ENCODE peak calls at places on chromosomes 12 and 14, in five cellular contexts. One of them, this sample, is unnamed.
A peak's percentile ranks its signal among the peaks of the same experiment; 100 is the strongest.

GRCh38 chr14:70027785-70028428 is 148.7 kb downstream of the SMOC1 start:
- DNase-seq in cardiac fibroblast: peak; percentile 56
- DNase-seq in non-pigmented ciliary epithelial cell: no peak
- DNase-seq in RCC 7860: peak; percentile 11
- DNase-seq in SW 1271: no peak
- DNase-seq in this sample: peak; percentile 2

GRCh38 chr14:63988579-63988978 is 135.8 kb downstream of the SYNE2 start:
- DNase-seq in non-pigmented ciliary epithelial cell: no peak
- DNase-seq in SW 1271: no peak
- DNase-seq in cardiac fibroblast: no peak
- DNase-seq in RCC 7860: no peak
- DNase-seq in this sample: no peak

GRCh38 chr12:125330645-125331341 is 265.6 kb downstream of the AACS start:
- DNase-seq in cardiac fibroblast: peak; percentile 37
- DNase-seq in RCC 7860: no peak
- DNase-seq in SW 1271: no peak
- DNase-seq in non-pigmented ciliary epithelial cell: no peak
- DNase-seq in this sample: no peak

GRCh38 chr12:4562034-4562657 is at the start of gene DYRK4:
- DNase-seq in SW 1271: no peak
- DNase-seq in non-pigmented ciliary epithelial cell: no peak
- DNase-seq in RCC 7860: no peak
- DNase-seq in cardiac fibroblast: peak; percentile 82
- DNase-seq in this sample: no peak

GRCh38 chr12:52082988-52083637 is 3.6 kb downstream of the SMIM41 start:
- DNase-seq in RCC 7860: no peak
- DNase-seq in non-pigmented ciliary epithelial cell: no peak
- DNase-seq in SW 1271: no peak
- DNase-seq in cardiac fibroblast: peak; percentile 70
- DNase-seq in this sample: no peak

GRCh38 chr12:68915055-68915454 is 17.9 kb downstream of the CPM start:
- DNase-seq in RCC 7860: peak; percentile 37
- DNase-seq in SW 1271: no peak
- DNase-seq in cardiac fibroblast: peak; percentile 84
- DNase-seq in non-pigmented ciliary epithelial cell: peak; percentile 82
- DNase-seq in this sample: peak; percentile 86

GRCh38 chr12:110809149-110809548 is 37.6 kb upstream of the CCDC63 start:
- DNase-seq in RCC 7860: no peak
- DNase-seq in SW 1271: no peak
- DNase-seq in cardiac fibroblast: no peak
- DNase-seq in non-pigmented ciliary epithelial cell: no peak
- DNase-seq in this sample: no peak

GRCh38 chr14:78254911-78255431 is 84.8 kb downstream of the NRXN3 start:
- DNase-seq in cardiac fibroblast: peak; percentile 4
- DNase-seq in non-pigmented ciliary epithelial cell: no peak
- DNase-seq in SW 1271: no peak
- DNase-seq in RCC 7860: peak; percentile 92
- DNase-seq in this sample: no peak

GRCh38 chr12:2462087-2462486 is 332.7 kb upstream of the FKBP4 start:
- DNase-seq in non-pigmented ciliary epithelial cell: no peak
- DNase-seq in RCC 7860: no peak
- DNase-seq in cardiac fibroblast: no peak
- DNase-seq in SW 1271: no peak
- DNase-seq in this sample: no peak

GRCh38 chr14:102544745-102545460 is 35.3 kb upstream of the ANKRD9 start:
- DNase-seq in SW 1271: no peak
- DNase-seq in non-pigmented ciliary epithelial cell: no peak
- DNase-seq in RCC 7860: no peak
- DNase-seq in cardiac fibroblast: no peak
- DNase-seq in this sample: no peak

GRCh38 chr12:51281202-51281924 is 11.1 kb upstream of the SMAGP start:
- DNase-seq in non-pigmented ciliary epithelial cell: peak; percentile 43
- DNase-seq in RCC 7860: no peak
- DNase-seq in cardiac fibroblast: peak; percentile 57
- DNase-seq in SW 1271: no peak
- DNase-seq in this sample: peak; percentile 31

GRCh38 chr14:72947366-72948160 is 21.3 kb downstream of the DCAF4 start:
- DNase-seq in SW 1271: no peak
- DNase-seq in non-pigmented ciliary epithelial cell: no peak
- DNase-seq in RCC 7860: no peak
- DNase-seq in cardiac fibroblast: no peak
- DNase-seq in this sample: no peak

GRCh38 chr12:130161261-130162231 is 718 bp upstream of the FZD10 start:
- DNase-seq in SW 1271: no peak
- DNase-seq in RCC 7860: no peak
- DNase-seq in cardiac fibroblast: no peak
- DNase-seq in non-pigmented ciliary epithelial cell: no peak
- DNase-seq in this sample: no peak

GRCh38 chr14:63759454-63759853 is 31.6 kb upstream of the SGPP1 start:
- DNase-seq in non-pigmented ciliary epithelial cell: no peak
- DNase-seq in RCC 7860: no peak
- DNase-seq in SW 1271: no peak
- DNase-seq in cardiac fibroblast: peak; percentile 29
- DNase-seq in this sample: no peak

GRCh38 chr12:128823216-128823915 is 392 bp downstream of the SLC15A4 start:
- DNase-seq in non-pigmented ciliary epithelial cell: no peak
- DNase-seq in RCC 7860: no peak
- DNase-seq in cardiac fibroblast: no peak
- DNase-seq in SW 1271: no peak
- DNase-seq in this sample: no peak

GRCh38 chr12:105814283-105814682 is 324.5 kb downstream of the NUAK1 start:
- DNase-seq in RCC 7860: no peak
- DNase-seq in cardiac fibroblast: no peak
- DNase-seq in non-pigmented ciliary epithelial cell: no peak
- DNase-seq in SW 1271: no peak
- DNase-seq in this sample: no peak

GRCh38 chr14:22598896-22599244 is 770 bp downstream of the ABHD4 start:
- DNase-seq in SW 1271: no peak
- DNase-seq in cardiac fibroblast: peak; percentile 54
- DNase-seq in non-pigmented ciliary epithelial cell: no peak
- DNase-seq in RCC 7860: peak; percentile 31
- DNase-seq in this sample: no peak

GRCh38 chr14:34999500-34999899 is 16.7 kb downstream of the SRP54 start:
- DNase-seq in RCC 7860: no peak
- DNase-seq in non-pigmented ciliary epithelial cell: no peak
- DNase-seq in SW 1271: no peak
- DNase-seq in cardiac fibroblast: no peak
- DNase-seq in this sample: no peak

GRCh38 chr12:113663396-113663795 is 191.7 kb upstream of the LHX5 start:
- DNase-seq in RCC 7860: no peak
- DNase-seq in cardiac fibroblast: no peak
- DNase-seq in SW 1271: no peak
- DNase-seq in non-pigmented ciliary epithelial cell: no peak
- DNase-seq in this sample: no peak

GRCh38 chr14:30528119-30528518 is 30.8 kb upstream of the G2E3 start:
- DNase-seq in non-pigmented ciliary epithelial cell: no peak
- DNase-seq in SW 1271: no peak
- DNase-seq in cardiac fibroblast: no peak
- DNase-seq in RCC 7860: no peak
- DNase-seq in this sample: no peak

GRCh38 chr14:34650786-34651584 is 21.0 kb upstream of the SNX6 start:
- DNase-seq in cardiac fibroblast: peak; percentile 99
- DNase-seq in RCC 7860: peak; percentile 91
- DNase-seq in non-pigmented ciliary epithelial cell: peak; percentile 97
- DNase-seq in SW 1271: peak; percentile 83
- DNase-seq in this sample: peak; percentile 97

GRCh38 chr12:52318241-52318990 is 2.8 kb downstream of the KRT83 start:
- DNase-seq in RCC 7860: no peak
- DNase-seq in SW 1271: no peak
- DNase-seq in non-pigmented ciliary epithelial cell: no peak
- DNase-seq in cardiac fibroblast: no peak
- DNase-seq in this sample: no peak

GRCh38 chr14:92527724-92528123 is 14.1 kb downstream of the RIN3 start:
- DNase-seq in cardiac fibroblast: no peak
- DNase-seq in SW 1271: no peak
- DNase-seq in non-pigmented ciliary epithelial cell: no peak
- DNase-seq in RCC 7860: no peak
- DNase-seq in this sample: no peak

GRCh38 chr12:117430246-117430645 is 68.8 kb upstream of the NOS1 start:
- DNase-seq in non-pigmented ciliary epithelial cell: no peak
- DNase-seq in SW 1271: no peak
- DNase-seq in cardiac fibroblast: no peak
- DNase-seq in RCC 7860: no peak
- DNase-seq in this sample: no peak

GRCh38 chr14:93957751-93958566 is 18.4 kb downstream of the ASB2 start:
- DNase-seq in RCC 7860: no peak
- DNase-seq in SW 1271: no peak
- DNase-seq in non-pigmented ciliary epithelial cell: no peak
- DNase-seq in cardiac fibroblast: no peak
- DNase-seq in this sample: no peak

GRCh38 chr12:9049520-9050133 is 60.3 kb downstream of the KLRG1 start:
- DNase-seq in non-pigmented ciliary epithelial cell: no peak
- DNase-seq in SW 1271: no peak
- DNase-seq in cardiac fibroblast: peak; percentile 71
- DNase-seq in RCC 7860: peak; percentile 7
- DNase-seq in this sample: peak; percentile 23

GRCh38 chr14:90576581-90576980 is 179.8 kb downstream of the CALM1 start:
- DNase-seq in cardiac fibroblast: peak; percentile 72
- DNase-seq in SW 1271: no peak
- DNase-seq in non-pigmented ciliary epithelial cell: no peak
- DNase-seq in RCC 7860: no peak
- DNase-seq in this sample: no peak

GRCh38 chr12:93784339-93785086 is 107.3 kb downstream of the CRADD start:
- DNase-seq in non-pigmented ciliary epithelial cell: peak; percentile 88
- DNase-seq in cardiac fibroblast: peak; percentile 77
- DNase-seq in SW 1271: no peak
- DNase-seq in RCC 7860: peak; percentile 75
- DNase-seq in this sample: no peak

GRCh38 chr14:101937926-101938767 is 26.2 kb upstream of the DYNC1H1 start:
- DNase-seq in SW 1271: no peak
- DNase-seq in non-pigmented ciliary epithelial cell: no peak
- DNase-seq in RCC 7860: no peak
- DNase-seq in cardiac fibroblast: no peak
- DNase-seq in this sample: no peak

GRCh38 chr12:94969424-94969823 is 34.1 kb downstream of the NDUFA12 start:
- DNase-seq in cardiac fibroblast: no peak
- DNase-seq in SW 1271: no peak
- DNase-seq in non-pigmented ciliary epithelial cell: no peak
- DNase-seq in RCC 7860: no peak
- DNase-seq in this sample: no peak

GRCh38 chr12:80412343-80412953 is 31.6 kb upstream of the PTPRQ start:
- DNase-seq in SW 1271: no peak
- DNase-seq in non-pigmented ciliary epithelial cell: peak; percentile 30
- DNase-seq in cardiac fibroblast: peak; percentile 74
- DNase-seq in RCC 7860: peak; percentile 40
- DNase-seq in this sample: peak; percentile 38